ENCODE peak calls at places on chromosomes 7 and 10, in ten cellular contexts. H is foreskin keratinocyte; U is A549; D is amniotic stem cell; V is T-helper 9 cell; O is tibial artery; W is activated CD4-positive, CD25-positive, alpha-beta regulatory T cell; F is HFF-Myc; X is NCI-H187; A is NCI-H69. K is an unnamed sample.

GRCh38 chr7:134823400-134823799 is 44.0 kb downstream of the CALD1 start:
- DNase-seq in H (no peak), U (no peak), D (peak), V (no peak), O (no peak), W (no peak), F (peak), X (no peak), A (no peak), K (no peak)

GRCh38 chr10:35027567-35027966 is 62.6 kb downstream of the CUL2 start:
- DNase-seq in H (no peak), U (no peak), D (peak), V (no peak), O (no peak), W (no peak), F (no peak), X (no peak), A (peak), K (no peak)

GRCh38 chr10:68562666-68563522 is 2.8 kb downstream of the TET1 start:
- DNase-seq in H (no peak), U (no peak), D (no peak), V (no peak), O (no peak), W (no peak), F (no peak), X (no peak), A (peak), K (no peak)

GRCh38 chr10:62577666-62578291 is 203.6 kb downstream of the ZNF365 start:
- DNase-seq in H (no peak), U (no peak), D (peak), V (no peak), O (no peak), W (no peak), F (no peak), X (no peak), A (no peak), K (no peak)

GRCh38 chr10:67914777-67915340 is 30.4 kb downstream of the SIRT1 start:
- DNase-seq in H (no peak), U (no peak), D (no peak), V (no peak), O (no peak), W (no peak), F (no peak), X (no peak), A (no peak), K (no peak)

GRCh38 chr10:51895209-51895608 is 195.8 kb upstream of the CSTF2T start:
- DNase-seq in H (peak), U (no peak), D (no peak), V (no peak), O (peak), W (no peak), F (no peak), X (no peak), A (no peak), K (no peak)

GRCh38 chr7:1931951-1932270 is 261.8 kb downstream of the ELFN1 start:
- DNase-seq in H (no peak), U (no peak), D (no peak), V (no peak), O (no peak), W (no peak), F (no peak), X (no peak), A (no peak), K (no peak)

GRCh38 chr7:896346-897075 is 20.2 kb downstream of the GET4 start:
- DNase-seq in H (no peak), U (no peak), D (no peak), V (no peak), O (no peak), W (no peak), F (no peak), X (no peak), A (no peak), K (no peak)

GRCh38 chr10:3761916-3762708 is 22.9 kb downstream of the KLF6 start:
- DNase-seq in H (peak), U (no peak), D (no peak), V (no peak), O (no peak), W (no peak), F (no peak), X (no peak), A (no peak), K (no peak)

GRCh38 chr10:47256753-47257336 is 43.2 kb upstream of the GDF10 start:
- DNase-seq in H (peak), U (no peak), D (no peak), V (no peak), O (no peak), W (no peak), F (no peak), X (no peak), A (no peak), K (no peak)

GRCh38 chr7:130409067-130409721 is 28.9 kb downstream of the CPA1 start:
- DNase-seq in H (no peak), U (no peak), D (no peak), V (no peak), O (no peak), W (no peak), F (no peak), X (peak), A (peak), K (no peak)

GRCh38 chr10:101047268-101047667 is 14.5 kb upstream of the KAZALD1 start:
- DNase-seq in H (no peak), U (no peak), D (no peak), V (no peak), O (no peak), W (no peak), F (no peak), X (no peak), A (no peak), K (no peak)

GRCh38 chr7:149398195-149398820 is 62.6 kb downstream of the ZNF777 start:
- DNase-seq in H (no peak), U (no peak), D (no peak), V (no peak), O (no peak), W (no peak), F (no peak), X (no peak), A (peak), K (no peak)

GRCh38 chr7:2200584-2200980 is 32.2 kb downstream of the MAD1L1 start:
- DNase-seq in H (no peak), U (no peak), D (no peak), V (no peak), O (no peak), W (no peak), F (no peak), X (no peak), A (no peak), K (no peak)

GRCh38 chr7:78959471-78959870 is 494.0 kb downstream of the MAGI2 start:
- DNase-seq in H (no peak), U (no peak), D (no peak), V (no peak), O (no peak), W (no peak), F (no peak), X (no peak), A (no peak), K (no peak)

GRCh38 chr7:129643545-129644170 is 32.1 kb downstream of the NRF1 start:
- DNase-seq in H (no peak), U (no peak), D (no peak), V (no peak), O (no peak), W (no peak), F (no peak), X (no peak), A (peak), K (no peak)

GRCh38 chr10:62268027-62268398 is 631 bp downstream of the RTKN2 start:
- DNase-seq in H (no peak), U (peak), D (no peak), V (no peak), O (no peak), W (no peak), F (no peak), X (no peak), A (peak), K (no peak)

GRCh38 chr7:140251824-140252555 is 75.2 kb upstream of the KDM7A start:
- DNase-seq in H (no peak), U (no peak), D (no peak), V (no peak), O (no peak), W (no peak), F (no peak), X (no peak), A (no peak), K (no peak)

GRCh38 chr7:128247640-128248194 is 6.6 kb downstream of the LEP start:
- DNase-seq in H (peak), U (peak), D (no peak), V (no peak), O (no peak), W (no peak), F (no peak), X (no peak), A (peak), K (no peak)

GRCh38 chr10:127046975-127047877 is 142.0 kb downstream of the DOCK1 start:
- DNase-seq in H (no peak), U (no peak), D (no peak), V (no peak), O (no peak), W (no peak), F (no peak), X (no peak), A (no peak), K (no peak)

GRCh38 chr7:139886206-139886605 is 57.1 kb downstream of the TBXAS1 start:
- DNase-seq in H (peak), U (no peak), D (no peak), V (no peak), O (no peak), W (no peak), F (no peak), X (no peak), A (no peak), K (no peak)

GRCh38 chr10:84348431-84348830 is 20.0 kb downstream of the CCSER2 start:
- DNase-seq in H (no peak), U (no peak), D (no peak), V (no peak), O (no peak), W (no peak), F (no peak), X (no peak), A (no peak), K (no peak)

GRCh38 chr10:124539935-124540641 is 78.5 kb downstream of the LHPP start:
- DNase-seq in H (no peak), U (peak), D (no peak), V (peak), O (peak), W (peak), F (no peak), X (no peak), A (peak), K (peak)

GRCh38 chr10:124279882-124280281 is 138.8 kb downstream of the OAT start:
- DNase-seq in H (no peak), U (no peak), D (no peak), V (no peak), O (peak), W (no peak), F (no peak), X (no peak), A (no peak), K (no peak)

GRCh38 chr10:77619964-77620703 is 17.5 kb downstream of the KCNMA1 start:
- DNase-seq in H (no peak), U (no peak), D (no peak), V (no peak), O (no peak), W (no peak), F (no peak), X (peak), A (no peak), K (no peak)

GRCh38 chr10:10830316-10831061 is 187.2 kb upstream of the CELF2 start:
- DNase-seq in H (peak), U (no peak), D (peak), V (no peak), O (no peak), W (no peak), F (peak), X (no peak), A (no peak), K (no peak)

GRCh38 chr7:74217455-74218342 is 7.9 kb downstream of the LAT2 start:
- DNase-seq in H (no peak), U (no peak), D (no peak), V (no peak), O (no peak), W (no peak), F (no peak), X (no peak), A (no peak), K (no peak)

GRCh38 chr10:97705006-97705670 is 8.4 kb upstream of the MARVELD1 start:
- DNase-seq in H (no peak), U (no peak), D (no peak), V (no peak), O (no peak), W (no peak), F (no peak), X (no peak), A (no peak), K (no peak)

GRCh38 chr7:129433823-129434171 is 435 bp upstream of the STRIP2 start:
- DNase-seq in H (peak), U (peak), D (no peak), V (no peak), O (no peak), W (no peak), F (no peak), X (peak), A (no peak), K (peak)

GRCh38 chr7:128206017-128206746 is 34.9 kb upstream of the LEP start:
- DNase-seq in H (no peak), U (no peak), D (no peak), V (no peak), O (no peak), W (no peak), F (no peak), X (no peak), A (no peak), K (no peak)

GRCh38 chr10:95236068-95236903 is 42.2 kb downstream of the ACSM6 start:
- DNase-seq in H (peak), U (no peak), D (no peak), V (no peak), O (no peak), W (no peak), F (no peak), X (no peak), A (no peak), K (no peak)

GRCh38 chr7:108249458-108249857 is 119.3 kb upstream of the LAMB4 start:
- DNase-seq in H (no peak), U (no peak), D (no peak), V (no peak), O (no peak), W (no peak), F (no peak), X (no peak), A (no peak), K (peak)